ENCODE peak calls at places on chromosomes 1 and 21, in eight cellular contexts. A is neural crest cell, T is dorsolateral prefrontal cortex, W is activated B cell treated with CpG ODN at 0.5 μM for 24 hours, H is epithelial cell of proximal tubule, N is tibial artery, B is fibroblast of mammary gland, S is psoas muscle. Z is an unnamed sample.

GRCh38 chr1:235759336-235759735 is 107.4 kb downstream of the LYST start:
- DNase-seq in A (no peak), W (no peak), H (no peak), N (no peak), B (no peak), S (no peak), T (no peak), Z (no peak)

GRCh38 chr1:103170608-103171007 is 62.3 kb upstream of the COL11A1 start:
- DNase-seq in S (no peak), T (no peak), H (no peak), N (no peak), A (no peak), W (no peak), B (peak; percentile 50), Z (no peak)

GRCh38 chr1:199574949-199575348 is 452.6 kb upstream of the NR5A2 start:
- DNase-seq in H (no peak), A (no peak), T (no peak), S (no peak), N (no peak), W (no peak), B (no peak), Z (no peak)

GRCh38 chr1:171352554-171352953 is 38.6 kb downstream of the FMO4 start:
- DNase-seq in B (no peak), A (no peak), N (no peak), H (no peak), S (no peak), W (no peak), T (no peak), Z (no peak)

GRCh38 chr1:102098536-102098935 is 101.8 kb upstream of the OLFM3 start:
- DNase-seq in B (no peak), T (no peak), S (no peak), W (no peak), H (peak; percentile 32), A (no peak), N (no peak), Z (no peak)

GRCh38 chr1:31704261-31705079 is 653 bp upstream of the COL16A1 start:
- DNase-seq in A (no peak), S (peak; percentile 34), T (no peak), W (no peak), N (peak; percentile 75), B (peak; percentile 92), H (no peak), Z (no peak)

GRCh38 chr1:18360251-18360650 is 120.5 kb upstream of the KLHDC7A start:
- DNase-seq in T (no peak), H (no peak), N (no peak), W (no peak), B (no peak), S (no peak), A (no peak), Z (no peak)

GRCh38 chr21:46349134-46349760 is 25.3 kb downstream of the PCNT start:
- DNase-seq in N (no peak), B (no peak), S (no peak), W (no peak), A (no peak), H (no peak), T (no peak), Z (no peak)

GRCh38 chr1:81775510-81775909 is 25.2 kb upstream of the ADGRL2 start:
- DNase-seq in T (no peak), A (no peak), W (no peak), N (no peak), B (no peak), H (no peak), S (no peak), Z (no peak)

GRCh38 chr1:6891781-6892579 is 106.7 kb downstream of the CAMTA1 start:
- DNase-seq in A (no peak), W (no peak), B (peak; percentile 54), H (no peak), S (no peak), T (no peak), N (no peak), Z (no peak)

GRCh38 chr1:13892141-13892670 is 192.2 kb downstream of the PRDM2 start:
- DNase-seq in H (no peak), N (no peak), B (no peak), W (no peak), S (no peak), A (no peak), T (no peak), Z (no peak)

GRCh38 chr1:180927841-180928240 is 15.1 kb downstream of the KIAA1614 start:
- DNase-seq in T (no peak), B (no peak), S (no peak), N (no peak), A (no peak), H (no peak), W (no peak), Z (no peak)

GRCh38 chr1:152870831-152871730 is 7.0 kb upstream of the SMCP start:
- DNase-seq in A (no peak), T (no peak), H (peak; percentile 7), W (no peak), N (no peak), B (peak; percentile 42), S (no peak), Z (no peak)
- TF ChIP-seq CTCF in A (peak; percentile 62), T (peak; percentile 23), H (peak; percentile 58), W (no peak), N (no peak), B (peak; percentile 39), S (no peak), Z (peak; percentile 52)

GRCh38 chr1:197557302-197557701 is 218.0 kb downstream of the DENND1B start:
- DNase-seq in N (no peak), B (peak; percentile 23), W (no peak), T (no peak), H (no peak), S (no peak), A (no peak), Z (no peak)

GRCh38 chr1:197559655-197560054 is 215.6 kb downstream of the DENND1B start:
- DNase-seq in A (no peak), S (no peak), T (no peak), W (no peak), N (no peak), H (no peak), B (no peak), Z (no peak)

GRCh38 chr1:197553281-197553680 is 222.0 kb downstream of the DENND1B start:
- DNase-seq in H (no peak), T (no peak), N (no peak), B (no peak), A (no peak), S (no peak), W (no peak), Z (no peak)

GRCh38 chr1:197561041-197561440 is 214.2 kb downstream of the DENND1B start:
- DNase-seq in W (no peak), T (no peak), S (no peak), N (no peak), A (no peak), H (no peak), B (no peak), Z (no peak)

GRCh38 chr1:197559244-197559643 is 216.0 kb downstream of the DENND1B start:
- DNase-seq in T (no peak), N (no peak), S (no peak), A (no peak), W (no peak), H (no peak), B (no peak), Z (no peak)
- TF ChIP-seq CTCF in T (no peak), N (no peak), S (no peak), A (no peak), W (no peak), H (no peak), B (no peak), Z (no peak)

GRCh38 chr1:160952129-160952510 is 2.5 kb downstream of the ITLN2 start:
- DNase-seq in S (no peak), A (no peak), B (no peak), T (no peak), N (no peak), W (no peak), H (no peak), Z (no peak)

GRCh38 chr1:160953030-160953429 is 1.6 kb downstream of the ITLN2 start:
- DNase-seq in T (no peak), N (peak; percentile 34), W (no peak), A (no peak), H (no peak), B (peak; percentile 5), S (no peak), Z (no peak)

GRCh38 chr1:160949881-160950280 is 4.7 kb downstream of the ITLN2 start:
- DNase-seq in S (no peak), N (no peak), T (no peak), W (no peak), H (no peak), A (no peak), B (no peak), Z (no peak)

GRCh38 chr1:160950657-160951056 is 4.0 kb downstream of the ITLN2 start:
- DNase-seq in H (no peak), W (no peak), N (no peak), T (no peak), B (no peak), S (no peak), A (no peak), Z (no peak)

GRCh38 chr1:160951443-160952128 is 3.0 kb downstream of the ITLN2 start:
- DNase-seq in N (peak; percentile 42), S (peak; percentile 29), H (no peak), A (peak; percentile 36), B (peak; percentile 49), W (peak; percentile 46), T (peak; percentile 61), Z (peak; percentile 28)
- TF ChIP-seq CTCF in N (peak; percentile 41), S (peak; percentile 29), H (peak; percentile 86), A (peak; percentile 78), B (peak; percentile 75), W (no peak), T (peak; percentile 35), Z (peak; percentile 83)

GRCh38 chr1:227433663-227434062 is 115.4 kb upstream of the CDC42BPA start:
- DNase-seq in N (no peak), T (no peak), A (no peak), W (no peak), S (no peak), B (no peak), H (no peak), Z (no peak)

GRCh38 chr1:227432981-227433380 is 114.7 kb upstream of the CDC42BPA start:
- DNase-seq in A (no peak), H (no peak), B (no peak), T (no peak), W (no peak), N (no peak), S (no peak), Z (no peak)

GRCh38 chr1:227434808-227435207 is 116.5 kb upstream of the CDC42BPA start:
- DNase-seq in T (no peak), B (no peak), N (no peak), W (no peak), H (no peak), A (no peak), S (no peak), Z (no peak)

GRCh38 chr1:227440167-227440566 is 121.9 kb upstream of the CDC42BPA start:
- DNase-seq in B (no peak), T (no peak), H (no peak), S (no peak), N (no peak), A (no peak), W (no peak), Z (no peak)

DNA sequence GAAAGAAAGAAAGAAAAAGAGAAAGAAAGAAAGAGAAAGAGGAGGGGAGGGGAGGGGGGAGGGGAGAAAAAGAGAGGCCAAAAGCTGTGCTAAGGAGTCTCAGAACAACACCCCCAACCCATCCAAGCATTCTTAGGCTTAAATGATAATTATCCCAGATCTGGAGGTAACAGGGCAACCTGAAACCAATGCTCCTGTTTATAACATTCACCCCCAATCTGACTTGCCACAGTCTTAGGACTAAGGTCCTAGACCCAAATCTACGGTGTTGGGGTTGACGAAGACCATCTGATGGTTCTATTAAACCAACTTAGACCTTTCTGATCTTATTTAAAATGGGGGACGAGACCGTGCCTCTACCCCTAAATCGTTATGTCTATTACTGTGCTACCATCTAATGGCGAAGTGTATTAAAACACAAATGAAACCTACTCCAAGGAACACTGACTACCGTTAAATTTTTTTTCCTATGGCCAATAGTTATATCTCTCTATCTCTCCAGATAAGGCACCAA is 119.3 kb upstream of the CDC42BPA start:
- DNase-seq in A (no peak), S (no peak), B (peak; percentile 71), T (no peak), W (no peak), N (no peak), H (no peak), Z (no peak)
- TF ChIP-seq CTCF in A (peak; percentile 60), S (peak; percentile 50), B (peak; percentile 50), T (peak; percentile 61), W (no peak), N (peak; percentile 41), H (peak; percentile 62), Z (peak; percentile 38)

Z was measured in progenitor cell of endocrine pancreas.